ENCODE peak calls at places on chromosome 5, in nine cellular contexts. X, O, Z, F, L, I, P, Q and R are unnamed samples.

GRCh38 chr5:139828207-139828895 is 32.7 kb downstream of the PSD2 start:
- DNase-seq in I (no peak), X (no peak), P (no peak), O (no peak), L (no peak), Z (no peak), Q (no peak), F (no peak), R (no peak)

GRCh38 chr5:73039082-73039481 is 81.3 kb upstream of the TMEM171 start:
- DNase-seq in X (no peak), Q (no peak), P (no peak), O (no peak), Z (no peak), I (no peak), F (no peak), L (no peak), R (no peak)

GRCh38 chr5:163456029-163456589 is 3.8 kb downstream of the NUDCD2 start:
- DNase-seq in P (no peak), I (no peak), L (no peak), X (no peak), Q (no peak), Z (no peak), F (no peak), O (no peak), R (no peak)

GRCh38 chr5:73818357-73818756 is 192.4 kb downstream of the ARHGEF28 start:
- DNase-seq in F (no peak), Z (no peak), X (no peak), L (no peak), P (no peak), I (no peak), Q (no peak), O (no peak), R (no peak)

GRCh38 chr5:139410121-139410885 is 6.4 kb upstream of the SPATA24 start:
- DNase-seq in X (no peak), I (no peak), O (no peak), Z (no peak), Q (no peak), F (no peak), P (no peak), L (no peak), R (no peak)

GRCh38 chr5:181255276-181255675 is 5.7 kb downstream of the TRIM52 start:
- DNase-seq in O (no peak), Z (no peak), F (no peak), P (no peak), Q (no peak), I (no peak), X (no peak), L (no peak), R (no peak)

GRCh38 chr5:176438959-176439757 is 9.0 kb upstream of the FAF2 start:
- DNase-seq in X (no peak), Q (no peak), O (no peak), I (no peak), Z (no peak), L (peak), P (no peak), F (no peak), R (no peak)

GRCh38 chr5:117318528-117318927 is 743.9 kb upstream of the SEMA6A start:
- DNase-seq in Q (peak), F (peak), I (no peak), O (no peak), X (peak), L (no peak), P (no peak), Z (no peak), R (no peak)

GRCh38 chr5:154712518-154713437 is 42.4 kb upstream of the LARP1 start:
- DNase-seq in L (no peak), Q (peak), F (peak), X (peak), Z (peak), P (no peak), I (no peak), O (no peak), R (no peak)

GRCh38 chr5:92956886-92957285 is 624.1 kb downstream of the NR2F1-AS1 start:
- DNase-seq in Q (no peak), I (no peak), P (no peak), L (no peak), Z (no peak), O (no peak), F (no peak), X (no peak), R (no peak)

GRCh38 chr5:130151239-130151638 is 247.0 kb downstream of the CHSY3 start:
- DNase-seq in P (no peak), F (no peak), Q (no peak), O (no peak), I (no peak), L (no peak), Z (no peak), X (no peak), R (no peak)

GRCh38 chr5:124692950-124693349 is 53.5 kb downstream of the ZNF608 start:
- DNase-seq in O (no peak), I (no peak), L (no peak), X (no peak), P (no peak), Q (no peak), F (no peak), Z (no peak), R (no peak)

GRCh38 chr5:132371603-132371994 is 2.1 kb downstream of the SLC22A5 start:
- DNase-seq in L (no peak), F (no peak), X (no peak), I (no peak), Z (no peak), Q (no peak), P (no peak), O (no peak), R (no peak)

GRCh38 chr5:132369471-132370240 is at the start of gene SLC22A5:
- DNase-seq in L (peak), I (peak), F (peak), Z (peak), P (peak), X (peak), O (no peak), Q (peak), R (peak)

GRCh38 chr5:132370241-132370820 is 821 bp downstream of the SLC22A5 start:
- DNase-seq in L (no peak), F (no peak), X (no peak), P (no peak), Q (no peak), I (peak), Z (no peak), O (no peak), R (no peak)

GRCh38 chr5:132372542-132372941 is 3.0 kb downstream of the SLC22A5 start:
- DNase-seq in I (no peak), F (no peak), P (no peak), Q (no peak), L (no peak), X (no peak), Z (no peak), O (no peak), R (no peak)

DNA sequence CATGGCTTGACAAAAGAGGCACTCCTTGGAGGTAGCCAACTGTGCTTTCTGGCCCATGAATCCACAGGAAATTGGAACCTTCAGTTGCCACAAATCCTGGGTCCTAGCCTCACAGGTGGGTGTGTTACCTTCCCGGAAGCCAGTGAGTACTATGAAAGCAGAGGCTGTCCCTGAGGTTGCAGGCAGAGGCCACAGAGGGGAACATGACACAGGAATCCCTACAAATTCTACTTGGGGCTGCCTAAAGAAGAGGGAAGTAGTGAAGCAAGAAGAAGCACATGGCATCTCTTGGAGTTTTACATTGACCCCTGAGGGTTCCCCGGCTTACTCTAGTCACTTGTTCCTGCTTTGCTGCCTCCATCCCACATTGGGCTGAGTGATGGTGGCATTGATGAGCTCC is 2.6 kb downstream of the SLC22A5 start:
- DNase-seq in L (no peak), F (no peak), P (no peak), I (peak), Z (no peak), X (no peak), Q (no peak), O (no peak), R (no peak)
- H3K4me3 ChIP-seq in L (no peak), F (no peak), P (no peak), I (peak), Z (no peak), X (peak), Q (no peak), O (no peak), R (no peak)

DNA sequence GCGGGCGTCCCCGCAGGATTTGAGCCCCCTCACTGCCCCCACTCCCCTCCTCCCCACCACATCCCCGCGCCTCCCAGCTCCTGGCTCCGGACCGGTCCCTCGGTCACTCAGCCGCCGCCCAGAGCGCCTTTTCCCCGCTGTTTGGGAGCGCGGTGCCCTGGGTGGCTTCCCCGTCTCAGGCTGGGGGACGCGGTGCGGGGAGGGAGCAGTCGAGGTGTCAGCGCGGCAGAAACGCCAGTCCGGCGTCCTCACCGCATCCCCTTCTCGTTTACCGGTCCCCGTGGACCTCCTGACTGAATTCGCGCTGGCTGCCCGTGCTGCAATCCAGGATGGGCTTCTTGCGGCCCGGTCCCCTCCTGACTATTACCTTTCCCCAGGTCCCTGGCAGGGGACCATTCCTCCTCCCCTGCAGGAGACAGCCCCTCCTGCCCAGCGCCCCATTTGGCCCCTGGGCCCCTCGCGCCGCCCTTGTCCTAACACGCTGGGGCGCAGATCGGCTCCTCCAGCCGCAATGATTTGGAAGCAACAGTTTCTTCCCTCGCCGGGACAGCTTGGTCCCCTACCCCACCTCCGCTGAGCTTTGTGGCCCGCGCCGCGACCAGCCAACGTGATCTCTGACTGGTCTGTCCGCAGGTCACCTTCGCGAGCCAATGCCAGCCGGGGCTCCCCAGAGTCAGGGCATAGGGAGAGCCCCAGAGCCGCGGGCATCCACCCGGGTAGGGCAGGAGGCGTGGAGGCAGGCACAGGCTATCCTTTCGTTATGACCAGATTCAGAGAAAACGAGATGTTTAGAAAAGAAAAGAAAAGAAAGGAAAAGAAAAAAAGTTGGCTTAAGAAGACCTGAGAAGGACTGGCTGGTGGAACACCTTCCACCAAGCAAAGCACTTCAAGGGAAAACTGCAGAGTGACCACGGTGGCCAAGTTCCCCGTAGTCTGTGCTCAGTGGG is 1.2 kb downstream of the ANKRD33B start:
- DNase-seq in P (peak), O (no peak), X (no peak), Z (no peak), F (no peak), Q (peak), L (no peak), I (peak), R (no peak)
- TF ChIP-seq POLR2AphosphoS5 in P (no peak), O (no peak), X (no peak), Z (no peak), F (no peak), Q (no peak), L (no peak), I (no peak), R (peak)

GRCh38 chr5:54766748-54767147 is 218.6 kb downstream of the ESM1 start:
- DNase-seq in O (no peak), I (peak), Z (no peak), X (no peak), F (no peak), P (no peak), Q (no peak), L (no peak), R (no peak)
- TF ChIP-seq CTCF in O (peak), I (peak), Z (no peak), X (no peak), F (peak), P (peak), Q (peak), L (no peak), R (no peak)

GRCh38 chr5:115624994-115625393 is 842 bp downstream of the TMED7 start:
- DNase-seq in Q (no peak), X (no peak), Z (no peak), O (no peak), I (no peak), P (no peak), F (no peak), L (no peak), R (no peak)
- H3K4me3 ChIP-seq in Q (peak), X (peak), Z (peak), O (peak), I (peak), P (peak), F (peak), L (peak), R (peak)

GRCh38 chr5:141514330-141515111 is 25.6 kb downstream of the PCDHGC5 start:
- DNase-seq in X (no peak), P (no peak), Q (no peak), O (no peak), I (no peak), L (peak), Z (peak), F (no peak), R (no peak)
- TF ChIP-seq POLR2AphosphoS5 in X (no peak), P (no peak), Q (peak), O (no peak), I (no peak), L (no peak), Z (no peak), F (no peak), R (no peak)

GRCh38 chr5:38316544-38317224 is 58.3 kb downstream of the EGFLAM start:
- DNase-seq in Z (no peak), Q (no peak), P (peak), L (no peak), F (no peak), I (no peak), O (no peak), X (no peak), R (no peak)
- TF ChIP-seq CTCF in Z (no peak), Q (no peak), P (peak), L (no peak), F (no peak), I (no peak), O (no peak), X (no peak), R (no peak)

GRCh38 chr5:71731015-71731414 is 11.9 kb downstream of the CARTPT start:
- DNase-seq in O (no peak), I (no peak), Z (no peak), L (no peak), X (no peak), F (no peak), Q (no peak), P (no peak), R (no peak)
- H3K4me3 ChIP-seq in O (no peak), I (no peak), Z (no peak), L (no peak), X (no peak), F (no peak), Q (no peak), P (no peak), R (no peak)

GRCh38 chr5:43042176-43042625 is 2.1 kb upstream of the ANXA2R start:
- DNase-seq in P (peak), Z (peak), L (no peak), I (peak), F (peak), X (peak), O (no peak), Q (peak), R (peak)

GRCh38 chr5:43041669-43042175 is 1.6 kb upstream of the ANXA2R start:
- DNase-seq in O (no peak), P (no peak), X (peak), L (peak), Z (peak), F (no peak), I (no peak), Q (peak), R (peak)

GRCh38 chr5:43043400-43043756 is 3.3 kb upstream of the ANXA2R start:
- DNase-seq in O (no peak), I (no peak), X (no peak), Q (no peak), P (no peak), Z (no peak), F (no peak), L (no peak), R (no peak)

GRCh38 chr5:43044181-43044914 is 4.2 kb upstream of the ANXA2R start:
- DNase-seq in Z (no peak), O (no peak), F (no peak), P (no peak), I (no peak), X (no peak), L (peak), Q (peak), R (no peak)

DNA sequence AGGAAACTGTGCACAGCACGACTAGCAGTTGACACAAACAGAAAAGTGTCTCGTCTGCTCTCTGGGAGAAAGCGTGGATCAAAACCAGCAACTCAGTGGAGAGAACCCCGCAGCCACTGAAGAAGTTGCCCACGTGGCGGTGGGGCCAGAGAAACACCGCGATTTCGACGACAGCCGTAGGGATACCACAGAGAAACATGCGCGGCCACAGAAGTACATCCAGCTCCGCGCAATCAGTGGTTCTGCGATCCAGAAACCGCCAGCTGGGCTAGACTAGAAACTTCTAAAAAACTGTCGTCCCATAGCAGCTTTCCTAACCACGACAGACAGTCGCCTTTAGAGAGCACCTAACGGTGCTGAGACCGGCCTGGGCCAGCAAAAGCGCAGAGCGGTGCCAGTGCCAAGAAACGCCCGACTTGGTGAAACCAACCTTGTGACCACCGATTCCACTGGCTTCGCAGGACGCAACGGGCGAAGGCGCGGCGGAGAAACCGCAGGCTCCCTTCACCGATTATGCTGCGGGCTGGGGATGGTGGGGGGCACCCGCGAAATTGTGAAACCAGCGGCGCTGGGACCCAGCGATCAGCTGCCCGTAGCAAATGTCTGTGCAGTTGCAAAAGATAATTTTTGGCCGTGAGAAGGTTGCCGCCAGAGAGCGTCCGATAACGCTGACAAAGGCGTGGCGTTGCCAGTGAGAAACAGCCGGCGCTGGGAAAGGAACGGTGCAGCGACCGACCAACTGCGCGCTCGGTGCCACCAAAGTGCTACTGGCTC is 2.7 kb upstream of the ANXA2R start:
- DNase-seq in F (peak), O (peak), X (peak), I (peak), P (peak), Q (peak), Z (peak), L (peak), R (peak)
- TF ChIP-seq POLR2AphosphoS5 in F (peak), O (no peak), X (peak), I (peak), P (no peak), Q (no peak), Z (peak), L (no peak), R (peak)

DNA sequence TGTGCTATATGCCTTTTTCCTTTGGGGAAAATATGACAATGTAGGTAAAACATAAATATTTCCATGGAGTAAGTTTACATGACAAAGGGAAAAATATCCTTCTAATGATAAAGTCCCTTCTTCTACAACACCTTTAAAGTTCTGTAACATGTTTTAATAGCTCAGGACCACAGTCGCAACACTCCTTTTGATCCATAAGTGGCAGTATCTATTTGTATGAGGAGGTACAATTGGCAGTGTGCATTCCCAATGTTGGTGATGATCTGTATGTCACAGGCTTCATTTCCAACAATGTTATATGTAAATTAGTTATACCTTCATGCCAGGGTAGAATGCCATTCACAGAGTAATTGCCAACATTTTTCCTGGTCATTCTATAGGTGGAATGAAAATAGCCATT is 127.1 kb upstream of the CCNH start:
- DNase-seq in L (no peak), F (no peak), P (no peak), Q (no peak), Z (no peak), O (no peak), X (no peak), I (no peak), R (no peak)
- TF ChIP-seq CTCF in L (no peak), F (peak), P (no peak), Q (no peak), Z (no peak), O (no peak), X (no peak), I (no peak), R (no peak)